ENCODE peak calls at places on chromosomes 3 and 15, in seven cellular contexts. One of them, this sample, is unnamed.

GRCh38 chr3:64405211-64405818 is 180.0 kb upstream of the PRICKLE2 start:
- DNase-seq in left ventricle myocardium inferior: no peak
- DNase-seq in AG09319: peak
- DNase-seq in neural crest cell: no peak
- DNase-seq in uterus: no peak
- DNase-seq in endothelial cell: no peak
- DNase-seq in GM13977: no peak
- DNase-seq in this sample: no peak

GRCh38 chr3:170440346-170440745 is 21.7 kb downstream of the CLDN11 start:
- DNase-seq in endothelial cell: no peak
- DNase-seq in AG09319: no peak
- DNase-seq in uterus: no peak
- DNase-seq in left ventricle myocardium inferior: no peak
- DNase-seq in neural crest cell: no peak
- DNase-seq in GM13977: no peak
- DNase-seq in this sample: no peak

GRCh38 chr3:141402476-141403171 is 34.3 kb downstream of the ZBTB38 start:
- DNase-seq in left ventricle myocardium inferior: peak
- DNase-seq in AG09319: no peak
- DNase-seq in neural crest cell: peak
- DNase-seq in uterus: peak
- DNase-seq in endothelial cell: peak
- DNase-seq in GM13977: peak
- DNase-seq in this sample: peak

GRCh38 chr3:100269410-100270217 is 8.8 kb downstream of the TBC1D23 start:
- DNase-seq in AG09319: peak
- DNase-seq in uterus: no peak
- DNase-seq in neural crest cell: no peak
- DNase-seq in endothelial cell: no peak
- DNase-seq in left ventricle myocardium inferior: no peak
- DNase-seq in GM13977: no peak
- DNase-seq in this sample: no peak

GRCh38 chr3:197522881-197523342 is 32.9 kb downstream of the BDH1 start:
- DNase-seq in uterus: no peak
- DNase-seq in GM13977: no peak
- DNase-seq in AG09319: peak
- DNase-seq in neural crest cell: no peak
- DNase-seq in left ventricle myocardium inferior: no peak
- DNase-seq in endothelial cell: no peak
- DNase-seq in this sample: no peak

GRCh38 chr15:53068671-53069070 is 278.5 kb upstream of the ONECUT1 start:
- DNase-seq in AG09319: no peak
- DNase-seq in uterus: no peak
- DNase-seq in GM13977: no peak
- DNase-seq in endothelial cell: no peak
- DNase-seq in neural crest cell: no peak
- DNase-seq in left ventricle myocardium inferior: no peak
- DNase-seq in this sample: no peak

GRCh38 chr3:82462977-82463376 is 701.5 kb upstream of the GBE1 start:
- DNase-seq in endothelial cell: no peak
- DNase-seq in neural crest cell: no peak
- DNase-seq in AG09319: no peak
- DNase-seq in uterus: no peak
- DNase-seq in GM13977: no peak
- DNase-seq in left ventricle myocardium inferior: no peak
- DNase-seq in this sample: no peak

GRCh38 chr3:141410861-141411771 is 42.8 kb downstream of the ZBTB38 start:
- DNase-seq in endothelial cell: no peak
- DNase-seq in neural crest cell: no peak
- DNase-seq in AG09319: no peak
- DNase-seq in GM13977: peak
- DNase-seq in uterus: no peak
- DNase-seq in left ventricle myocardium inferior: no peak
- DNase-seq in this sample: peak

GRCh38 chr15:76235186-76235826 is 76.0 kb downstream of the ETFA start:
- DNase-seq in uterus: no peak
- DNase-seq in GM13977: no peak
- DNase-seq in left ventricle myocardium inferior: no peak
- DNase-seq in neural crest cell: no peak
- DNase-seq in endothelial cell: no peak
- DNase-seq in AG09319: no peak
- DNase-seq in this sample: peak

GRCh38 chr3:129317876-129318275 is 39.2 kb downstream of the HMCES start:
- DNase-seq in endothelial cell: no peak
- DNase-seq in left ventricle myocardium inferior: no peak
- DNase-seq in neural crest cell: no peak
- DNase-seq in AG09319: no peak
- DNase-seq in GM13977: no peak
- DNase-seq in uterus: no peak
- DNase-seq in this sample: no peak

GRCh38 chr15:80070840-80071239 is 11.4 kb downstream of the ZFAND6 start:
- DNase-seq in neural crest cell: peak
- DNase-seq in GM13977: no peak
- DNase-seq in AG09319: no peak
- DNase-seq in endothelial cell: no peak
- DNase-seq in left ventricle myocardium inferior: no peak
- DNase-seq in uterus: no peak
- DNase-seq in this sample: no peak

GRCh38 chr3:136954246-136954645 is 3.5 kb upstream of the IL20RB start:
- DNase-seq in left ventricle myocardium inferior: no peak
- DNase-seq in neural crest cell: no peak
- DNase-seq in endothelial cell: no peak
- DNase-seq in AG09319: no peak
- DNase-seq in uterus: no peak
- DNase-seq in GM13977: no peak
- DNase-seq in this sample: no peak

GRCh38 chr15:88907111-88907510 is 6.1 kb downstream of the MFGE8 start:
- DNase-seq in neural crest cell: no peak
- DNase-seq in uterus: no peak
- DNase-seq in GM13977: no peak
- DNase-seq in left ventricle myocardium inferior: no peak
- DNase-seq in AG09319: no peak
- DNase-seq in endothelial cell: no peak
- DNase-seq in this sample: no peak

GRCh38 chr3:113496924-113497323 is 18.0 kb downstream of the SPICE1 start:
- DNase-seq in neural crest cell: no peak
- DNase-seq in endothelial cell: no peak
- DNase-seq in AG09319: no peak
- DNase-seq in left ventricle myocardium inferior: no peak
- DNase-seq in uterus: no peak
- DNase-seq in GM13977: no peak
- DNase-seq in this sample: no peak

GRCh38 chr15:51577907-51578306 is 44.7 kb downstream of the DMXL2 start:
- DNase-seq in AG09319: no peak
- DNase-seq in endothelial cell: no peak
- DNase-seq in neural crest cell: no peak
- DNase-seq in uterus: no peak
- DNase-seq in GM13977: no peak
- DNase-seq in left ventricle myocardium inferior: no peak
- DNase-seq in this sample: no peak

GRCh38 chr3:156814295-156814694 is 11.9 kb upstream of the LEKR1 start:
- DNase-seq in left ventricle myocardium inferior: no peak
- DNase-seq in endothelial cell: no peak
- DNase-seq in AG09319: no peak
- DNase-seq in GM13977: no peak
- DNase-seq in neural crest cell: no peak
- DNase-seq in uterus: no peak
- DNase-seq in this sample: no peak

GRCh38 chr3:156816794-156817741 is 9.1 kb upstream of the LEKR1 start:
- DNase-seq in GM13977: peak
- DNase-seq in endothelial cell: peak
- DNase-seq in neural crest cell: peak
- DNase-seq in AG09319: peak
- DNase-seq in uterus: peak
- DNase-seq in left ventricle myocardium inferior: peak
- DNase-seq in this sample: peak

GRCh38 chr3:156818890-156819289 is 7.3 kb upstream of the LEKR1 start:
- DNase-seq in left ventricle myocardium inferior: no peak
- DNase-seq in uterus: no peak
- DNase-seq in neural crest cell: no peak
- DNase-seq in AG09319: no peak
- DNase-seq in endothelial cell: no peak
- DNase-seq in GM13977: no peak
- DNase-seq in this sample: no peak

GRCh38 chr3:156817931-156818765 is 8.0 kb upstream of the LEKR1 start:
- DNase-seq in endothelial cell: no peak
- DNase-seq in uterus: no peak
- DNase-seq in neural crest cell: no peak
- DNase-seq in left ventricle myocardium inferior: no peak
- DNase-seq in GM13977: no peak
- DNase-seq in AG09319: no peak
- DNase-seq in this sample: no peak

DNA sequence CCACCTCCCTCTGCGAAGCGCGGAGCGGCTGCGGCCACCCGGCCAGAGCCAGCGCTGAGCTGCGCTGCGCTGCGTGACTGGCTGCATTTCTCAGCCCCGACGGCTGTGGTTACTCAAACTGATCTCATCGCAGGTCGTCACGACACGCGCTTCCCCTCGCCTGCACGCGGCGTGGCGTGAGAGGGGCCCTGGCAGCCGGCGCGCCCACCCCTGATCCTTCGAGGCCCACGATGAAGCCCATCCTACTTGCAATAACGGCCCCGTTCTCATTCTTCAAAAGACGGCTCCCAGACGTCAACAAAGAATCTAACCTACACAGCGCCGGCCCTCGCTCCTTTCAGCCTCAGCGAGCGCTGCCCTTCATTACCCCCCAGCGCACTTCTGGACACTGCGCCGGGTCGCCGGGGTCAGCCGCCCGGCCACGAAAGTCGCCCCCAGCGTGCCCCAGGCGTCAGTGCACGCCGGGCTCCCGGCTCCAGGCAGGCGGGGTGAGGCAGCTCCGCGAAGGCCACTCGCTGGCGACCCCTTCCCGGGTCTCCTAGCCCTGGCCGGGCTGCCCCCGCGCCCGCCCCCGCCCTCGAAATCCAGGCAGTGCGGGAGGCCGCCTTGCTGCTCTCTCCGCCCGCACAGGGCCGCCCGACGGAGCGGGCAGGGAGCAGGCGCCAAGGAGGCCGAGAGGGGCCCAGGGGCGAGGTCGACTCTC is 9.9 kb upstream of the LEKR1 start:
- DNase-seq in endothelial cell: peak
- DNase-seq in uterus: peak
- DNase-seq in GM13977: peak
- DNase-seq in neural crest cell: peak
- DNase-seq in left ventricle myocardium inferior: peak
- DNase-seq in AG09319: no peak
- DNase-seq in this sample: peak
- TF ChIP-seq CTCF in endothelial cell: no peak
- TF ChIP-seq CTCF in uterus: no peak
- TF ChIP-seq CTCF in GM13977: peak
- TF ChIP-seq CTCF in neural crest cell: peak
- TF ChIP-seq CTCF in left ventricle myocardium inferior: peak
- TF ChIP-seq CTCF in AG09319: no peak
- TF ChIP-seq CTCF in this sample: peak

GRCh38 chr3:190217081-190217480 is 96.4 kb upstream of the P3H2 start:
- DNase-seq in GM13977: no peak
- DNase-seq in endothelial cell: no peak
- DNase-seq in uterus: no peak
- DNase-seq in left ventricle myocardium inferior: no peak
- DNase-seq in neural crest cell: no peak
- DNase-seq in AG09319: no peak
- DNase-seq in this sample: no peak
- TF ChIP-seq CTCF in GM13977: no peak
- TF ChIP-seq CTCF in endothelial cell: no peak
- TF ChIP-seq CTCF in uterus: no peak
- TF ChIP-seq CTCF in left ventricle myocardium inferior: no peak
- TF ChIP-seq CTCF in neural crest cell: no peak
- TF ChIP-seq CTCF in AG09319: no peak
- TF ChIP-seq CTCF in this sample: no peak

GRCh38 chr3:181726351-181727121 is 14.8 kb downstream of the SOX2 start:
- DNase-seq in AG09319: no peak
- DNase-seq in neural crest cell: peak
- DNase-seq in GM13977: no peak
- DNase-seq in left ventricle myocardium inferior: no peak
- DNase-seq in uterus: no peak
- DNase-seq in endothelial cell: peak
- DNase-seq in this sample: no peak
- TF ChIP-seq CTCF in AG09319: no peak
- TF ChIP-seq CTCF in neural crest cell: peak
- TF ChIP-seq CTCF in GM13977: no peak
- TF ChIP-seq CTCF in left ventricle myocardium inferior: no peak
- TF ChIP-seq CTCF in uterus: no peak
- TF ChIP-seq CTCF in endothelial cell: no peak
- TF ChIP-seq CTCF in this sample: peak

GRCh38 chr3:122407946-122408345 is 7.9 kb downstream of the WDR5B start:
- DNase-seq in uterus: no peak
- DNase-seq in endothelial cell: no peak
- DNase-seq in left ventricle myocardium inferior: no peak
- DNase-seq in AG09319: no peak
- DNase-seq in GM13977: no peak
- DNase-seq in neural crest cell: no peak
- DNase-seq in this sample: no peak
- TF ChIP-seq CTCF in uterus: no peak
- TF ChIP-seq CTCF in endothelial cell: no peak
- TF ChIP-seq CTCF in left ventricle myocardium inferior: no peak
- TF ChIP-seq CTCF in AG09319: no peak
- TF ChIP-seq CTCF in GM13977: no peak
- TF ChIP-seq CTCF in neural crest cell: no peak
- TF ChIP-seq CTCF in this sample: no peak

This sample was measured in GM10248.